ENCODE peak calls at places on chromosomes 2 and 18, in five cellular contexts. G is skeletal muscle cell, C is NCI-H748 treated with DMSO at 0.1 percent for 48 hours, L is GM20000, Z is COR-L47. E is an unnamed sample.

GRCh38 chr2:19651466-19651865 is 250.3 kb downstream of the TTC32 start:
- DNase-seq in G (peak), C (no peak), L (no peak), Z (no peak), E (no peak)

GRCh38 chr2:170454471-170455372 is 260.4 kb upstream of the SP5 start:
- DNase-seq in L (no peak), Z (no peak), G (no peak), C (no peak), E (no peak)

GRCh38 chr18:62521588-62521987 is 1.2 kb upstream of the ZCCHC2 start:
- DNase-seq in C (no peak), L (no peak), G (no peak), Z (no peak), E (no peak)

GRCh38 chr18:22434973-22435608 is 17.4 kb upstream of the CTAGE1 start:
- DNase-seq in G (peak), L (no peak), C (no peak), Z (no peak), E (peak)

GRCh38 chr2:62296034-62296832 is 100.3 kb downstream of the B3GNT2 start:
- DNase-seq in G (no peak), C (no peak), L (no peak), Z (no peak), E (no peak)

GRCh38 chr2:10846110-10846861 is 33.7 kb upstream of the PDIA6 start:
- DNase-seq in C (no peak), Z (no peak), G (no peak), L (no peak), E (no peak)

GRCh38 chr2:230779607-230780006 is 67.0 kb downstream of the CAB39 start:
- DNase-seq in Z (no peak), G (no peak), C (no peak), L (no peak), E (no peak)

GRCh38 chr2:46643493-46643892 is 164.1 kb downstream of the TMEM247 start:
- DNase-seq in C (no peak), G (no peak), L (peak), Z (no peak), E (no peak)

GRCh38 chr18:39675358-39675757 is 2109.8 kb upstream of the CELF4 start:
- DNase-seq in L (no peak), Z (no peak), G (peak), C (no peak), E (no peak)

GRCh38 chr2:34241905-34242740 is 643.0 kb upstream of the FAM98A start:
- DNase-seq in C (no peak), L (no peak), G (no peak), Z (no peak), E (no peak)

GRCh38 chr2:96893289-96894150 is 23.6 kb upstream of the SEMA4C start:
- DNase-seq in C (no peak), Z (no peak), L (no peak), G (no peak), E (no peak)

GRCh38 chr18:9575558-9575957 is 38.8 kb downstream of the PPP4R1 start:
- DNase-seq in C (peak), L (peak), G (peak), Z (peak), E (peak)

GRCh38 chr2:152247337-152247695 is 71.8 kb upstream of the STAM2 start:
- DNase-seq in Z (no peak), C (no peak), G (no peak), L (no peak), E (no peak)

GRCh38 chr2:189512879-189513278 is 67.7 kb downstream of the SLC40A1 start:
- DNase-seq in C (no peak), L (no peak), G (no peak), Z (no peak), E (no peak)

GRCh38 chr2:43054367-43054766 is 172.0 kb downstream of the ZFP36L2 start:
- DNase-seq in C (no peak), Z (no peak), L (no peak), G (no peak), E (no peak)

GRCh38 chr2:79952561-79952960 is 352.0 kb downstream of the LRRTM1 start:
- DNase-seq in Z (no peak), G (no peak), C (no peak), L (no peak), E (no peak)

GRCh38 chr2:61670591-61671503 is 132.7 kb upstream of the XPO1 start:
- DNase-seq in G (no peak), C (no peak), L (peak), Z (no peak), E (no peak)

GRCh38 chr2:43068730-43069517 is 157.5 kb downstream of the ZFP36L2 start:
- DNase-seq in C (no peak), Z (no peak), G (no peak), L (no peak), E (no peak)

GRCh38 chr2:39023649-39024048 is 97.2 kb downstream of the SOS1 start:
- DNase-seq in Z (no peak), G (no peak), L (no peak), C (no peak), E (no peak)

E was measured in HS-5.